ENCODE peak calls at places on chromosomes 6 and 20, in six cellular contexts. One of them, this sample, is unnamed.

GRCh38 chr6:141326426-141326825 is 806.3 kb upstream of the GJE1 start:
- DNase-seq in germinal center: no peak
- DNase-seq in WTC11: no peak
- DNase-seq in A172: peak
- DNase-seq in activated T-cell treated with anti-CD3 and anti-CD28 coated beads, Interleukin-2, amount 50 U/mL, for 48 hours: peak
- DNase-seq in cardiac septum: no peak
- DNase-seq in this sample: no peak

GRCh38 chr6:75849329-75850025 is 100.4 kb downstream of the MYO6 start:
- DNase-seq in germinal center: no peak
- DNase-seq in WTC11: no peak
- DNase-seq in A172: peak
- DNase-seq in activated T-cell treated with anti-CD3 and anti-CD28 coated beads, Interleukin-2, amount 50 U/mL, for 48 hours: no peak
- DNase-seq in cardiac septum: no peak
- DNase-seq in this sample: no peak

GRCh38 chr6:18072841-18073240 is 49.6 kb downstream of the NHLRC1 start:
- DNase-seq in germinal center: no peak
- DNase-seq in WTC11: no peak
- DNase-seq in A172: no peak
- DNase-seq in activated T-cell treated with anti-CD3 and anti-CD28 coated beads, Interleukin-2, amount 50 U/mL, for 48 hours: no peak
- DNase-seq in cardiac septum: no peak
- DNase-seq in this sample: no peak

GRCh38 chr6:166781331-166781730 is 154.3 kb upstream of the RPS6KA2 start:
- DNase-seq in germinal center: no peak
- DNase-seq in WTC11: no peak
- DNase-seq in A172: no peak
- DNase-seq in activated T-cell treated with anti-CD3 and anti-CD28 coated beads, Interleukin-2, amount 50 U/mL, for 48 hours: no peak
- DNase-seq in cardiac septum: no peak
- DNase-seq in this sample: no peak

GRCh38 chr20:59526242-59527225 is 77.8 kb upstream of the PHACTR3 start:
- DNase-seq in germinal center: no peak
- DNase-seq in WTC11: peak
- DNase-seq in A172: no peak
- DNase-seq in activated T-cell treated with anti-CD3 and anti-CD28 coated beads, Interleukin-2, amount 50 U/mL, for 48 hours: no peak
- DNase-seq in cardiac septum: no peak
- DNase-seq in this sample: no peak

GRCh38 chr6:33018904-33019303 is 9.5 kb upstream of the HLA-DOA start:
- DNase-seq in germinal center: peak
- DNase-seq in WTC11: no peak
- DNase-seq in A172: peak
- DNase-seq in activated T-cell treated with anti-CD3 and anti-CD28 coated beads, Interleukin-2, amount 50 U/mL, for 48 hours: no peak
- DNase-seq in cardiac septum: peak
- DNase-seq in this sample: no peak

GRCh38 chr6:147166360-147166944 is 37.8 kb upstream of the STXBP5 start:
- DNase-seq in germinal center: no peak
- DNase-seq in WTC11: no peak
- DNase-seq in A172: peak
- DNase-seq in activated T-cell treated with anti-CD3 and anti-CD28 coated beads, Interleukin-2, amount 50 U/mL, for 48 hours: no peak
- DNase-seq in cardiac septum: no peak
- DNase-seq in this sample: no peak

GRCh38 chr20:21090112-21090737 is 15.9 kb downstream of the LINC00237 start:
- DNase-seq in germinal center: peak
- DNase-seq in WTC11: no peak
- DNase-seq in A172: no peak
- DNase-seq in activated T-cell treated with anti-CD3 and anti-CD28 coated beads, Interleukin-2, amount 50 U/mL, for 48 hours: no peak
- DNase-seq in cardiac septum: no peak
- DNase-seq in this sample: no peak

GRCh38 chr6:100453701-100454521 is 10.8 kb downstream of the SIM1 start:
- DNase-seq in germinal center: no peak
- DNase-seq in WTC11: peak
- DNase-seq in A172: no peak
- DNase-seq in activated T-cell treated with anti-CD3 and anti-CD28 coated beads, Interleukin-2, amount 50 U/mL, for 48 hours: no peak
- DNase-seq in cardiac septum: no peak
- DNase-seq in this sample: no peak

This sample was measured in frontal cortex.